ENCODE peak calls at places on chromosome 14, in five cellular contexts. S is gastrocnemius medialis, Z is WERI-Rb-1, E is right lobe of liver, V is RWPE2. O is an unnamed sample. For H3K9me3, the result is how much of the 10 kb centered on the place peaks cover.

GRCh38 chr14:99015833-99016232 is 256.2 kb downstream of the BCL11B start:
- DNase-seq in S (no peak), Z (no peak), E (no peak), V (peak), O (no peak)

GRCh38 chr14:80586116-80586515 is 355.4 kb downstream of the CEP128 start:
- DNase-seq in S (no peak), Z (no peak), E (no peak), V (no peak), O (no peak)

GRCh38 chr14:37428954-37429353 is 166.1 kb downstream of the FOXA1 start:
- DNase-seq in S (no peak), Z (no peak), E (no peak), V (no peak), O (no peak)

GRCh38 chr14:32980887-32981501 is 42.3 kb downstream of the NPAS3 start:
- DNase-seq in S (no peak), Z (no peak), E (no peak), V (no peak), O (no peak)

GRCh38 chr14:39097159-39097558 is 5.9 kb downstream of the SEC23A start:
- DNase-seq in S (no peak), Z (no peak), E (no peak), V (no peak), O (no peak)

GRCh38 chr14:79179985-79180384 is 1009.8 kb downstream of the NRXN3 start:
- DNase-seq in S (no peak), Z (no peak), E (no peak), V (no peak), O (no peak)

GRCh38 chr14:69763761-69764510 is 3.0 kb upstream of the SRSF5 start:
- DNase-seq in S (no peak), Z (no peak), E (no peak), V (no peak), O (no peak)

GRCh38 chr14:64910847-64911495 is 3.3 kb upstream of the CHURC1 start:
- DNase-seq in S (no peak), Z (peak), E (no peak), V (no peak), O (no peak)

GRCh38 chr14:58865520-58866281 is 227.9 kb downstream of the DACT1 start:
- DNase-seq in S (no peak), Z (no peak), E (no peak), V (no peak), O (no peak)

GRCh38 chr14:71439247-71439646 is 493.0 kb upstream of the RGS6 start:
- DNase-seq in S (no peak), Z (no peak), E (no peak), V (no peak), O (no peak)

GRCh38 chr14:71442503-71442902 is 489.7 kb upstream of the RGS6 start:
- DNase-seq in S (no peak), Z (no peak), E (no peak), V (no peak), O (no peak)

GRCh38 chr14:71437870-71438269 is 494.4 kb upstream of the RGS6 start:
- DNase-seq in S (no peak), Z (no peak), E (no peak), V (no peak), O (no peak)

GRCh38 chr14:71441142-71441541 is 491.1 kb upstream of the RGS6 start:
- DNase-seq in S (no peak), Z (no peak), E (no peak), V (no peak), O (no peak)

GRCh38 chr14:71438684-71439083 is 493.5 kb upstream of the RGS6 start:
- DNase-seq in S (no peak), Z (no peak), E (no peak), V (no peak), O (no peak)
- H3K9me3 ChIP-seq in S (under half), Z (under half), E (under half), V (under half), O (under half)

DNA sequence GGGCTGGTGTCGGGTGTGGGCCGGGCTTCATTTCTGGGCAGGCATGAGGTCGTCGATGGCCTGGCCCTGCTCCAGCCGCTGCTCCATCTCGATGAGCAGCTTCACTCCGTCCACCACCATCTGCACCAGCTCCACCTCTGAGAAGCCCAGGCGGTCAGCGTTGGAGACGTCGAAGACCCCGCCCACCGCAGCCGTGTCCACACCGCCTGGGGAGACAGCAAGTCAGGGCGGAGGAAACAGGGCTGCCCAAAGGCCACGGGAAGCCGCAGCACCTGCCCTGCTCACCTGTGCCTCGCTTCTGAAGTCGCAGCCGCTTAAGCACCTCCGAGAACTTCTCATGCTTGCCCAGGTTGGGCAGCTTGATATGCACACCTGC is 2.8 kb downstream of the CKB start:
- DNase-seq in S (no peak), Z (no peak), E (peak), V (peak), O (peak)
- H3K4me3 ChIP-seq in S (no peak), Z (no peak), E (no peak), V (no peak), O (no peak)

GRCh38 chr14:65954915-65955314 is 531.3 kb upstream of the CCDC196 start:
- DNase-seq in S (no peak), Z (no peak), E (no peak), V (no peak), O (no peak)
- H3K9me3 ChIP-seq in S (under half), Z (under half), E (under half), V (under half), O (under half)

GRCh38 chr14:24735984-24736630 is 102.1 kb upstream of the GZMB start:
- DNase-seq in S (no peak), Z (no peak), E (no peak), V (no peak), O (no peak)

GRCh38 chr14:24741871-24742270 is 107.9 kb upstream of the GZMB start:
- DNase-seq in S (no peak), Z (no peak), E (no peak), V (no peak), O (no peak)
- H3K4me3 ChIP-seq in S (no peak), Z (no peak), E (no peak), V (no peak), O (no peak)

GRCh38 chr14:52063107-52063506 is 5.8 kb downstream of the NID2 start:
- DNase-seq in S (no peak), Z (no peak), E (no peak), V (no peak), O (no peak)
- H3K9me3 ChIP-seq in S (under half), Z (under half), E (under half), V (under half), O (under half)

DNA sequence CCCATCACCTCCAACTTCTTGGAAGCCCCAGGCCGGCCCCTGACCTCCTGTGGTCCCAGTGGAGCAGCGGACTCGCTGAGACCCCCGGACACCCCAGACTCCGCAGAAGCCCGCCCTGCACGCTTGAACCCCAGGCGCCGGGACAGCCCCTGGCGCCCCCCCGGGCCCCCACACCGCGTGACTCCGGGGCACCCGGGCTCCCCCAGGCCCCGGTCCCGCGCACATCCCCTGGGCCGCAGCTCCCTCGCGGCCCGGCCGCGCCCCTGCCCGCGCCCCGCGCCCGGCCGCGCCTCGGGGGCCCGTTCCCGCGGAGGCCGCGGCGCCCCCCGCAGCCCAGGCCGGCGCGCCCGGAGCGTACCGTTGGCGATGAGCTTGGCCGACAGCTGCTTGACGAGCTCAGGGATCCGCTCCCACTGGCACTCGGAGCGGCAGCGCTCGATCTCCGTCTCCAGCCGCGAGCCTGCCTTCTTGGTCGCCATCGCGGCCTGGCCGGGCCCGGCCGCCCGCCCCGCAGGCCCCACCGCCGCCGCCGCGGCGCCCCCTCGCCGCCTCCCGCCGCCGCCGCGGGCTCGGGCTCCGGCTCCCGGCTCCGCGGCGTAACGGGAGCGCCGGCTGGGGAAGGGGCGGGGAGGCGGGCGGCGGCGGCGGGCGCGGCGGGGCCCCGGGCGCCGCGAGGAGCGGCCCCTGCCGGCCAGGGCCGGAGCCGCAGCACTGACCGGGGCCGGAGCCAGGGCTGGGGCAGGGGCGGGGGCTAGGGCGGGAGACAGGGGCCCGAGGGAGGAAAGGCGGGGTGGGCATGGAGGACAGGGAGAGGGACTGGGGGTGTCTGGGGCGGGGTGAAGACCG is at the start of gene TTC7B:
- DNase-seq in S (no peak), Z (peak), E (no peak), V (no peak), O (peak)
- H3K4me3 ChIP-seq in S (peak), Z (peak), E (peak), V (peak), O (peak)

GRCh38 chr14:75946785-75947184 is 35.0 kb downstream of the TGFB3 start:
- DNase-seq in S (no peak), Z (no peak), E (no peak), V (no peak), O (no peak)
- H3K9me3 ChIP-seq in S (under half), Z (under half), E (under half), V (under half), O (under half)

DNA sequence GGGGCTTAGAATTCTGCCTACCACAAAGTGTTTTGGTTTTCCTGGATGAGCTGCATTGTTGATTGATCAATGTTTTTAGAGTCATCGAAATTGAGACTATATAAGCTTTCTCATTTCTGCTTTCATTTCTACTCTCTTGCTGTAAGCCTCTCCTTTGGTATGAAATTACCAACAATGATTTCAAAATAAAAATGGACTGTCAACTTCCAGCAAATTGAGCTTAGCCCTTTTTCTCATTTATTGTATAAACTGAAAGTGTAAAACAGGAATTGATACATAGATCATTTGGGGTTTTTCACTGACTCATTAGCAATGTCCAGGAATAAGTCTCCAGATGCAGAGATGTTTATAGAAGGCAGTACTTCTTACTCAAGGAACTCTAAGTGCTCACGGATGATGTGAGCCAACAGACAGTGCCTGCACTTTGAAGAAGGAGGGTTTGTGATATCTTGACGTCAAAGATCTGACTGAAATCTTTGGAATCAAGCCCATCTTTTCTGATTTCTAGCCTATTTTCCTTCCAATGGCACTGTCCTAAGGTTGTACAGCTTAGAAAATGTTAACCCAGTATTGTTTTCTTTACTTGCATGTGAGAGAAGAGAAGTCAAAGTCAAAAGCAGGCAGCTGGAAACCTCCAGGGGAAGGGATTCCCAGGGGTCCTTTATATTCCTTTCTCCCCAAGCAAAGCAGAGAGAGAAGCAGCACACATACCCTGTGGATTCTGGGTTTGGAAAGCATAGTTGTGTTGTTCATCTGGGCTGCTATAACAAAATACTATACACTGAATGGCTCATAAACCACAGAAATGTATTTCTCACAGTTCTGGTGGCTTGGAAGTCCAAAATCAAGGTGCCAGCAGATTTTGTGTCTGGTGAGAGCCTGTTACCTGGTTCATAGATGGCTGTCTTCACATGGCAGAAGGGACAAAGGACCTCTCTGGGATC is 19.8 kb upstream of the PCNX1 start:
- DNase-seq in S (no peak), Z (no peak), E (no peak), V (no peak), O (no peak)
- H3K4me3 ChIP-seq in S (no peak), Z (no peak), E (no peak), V (no peak), O (peak)

DNA sequence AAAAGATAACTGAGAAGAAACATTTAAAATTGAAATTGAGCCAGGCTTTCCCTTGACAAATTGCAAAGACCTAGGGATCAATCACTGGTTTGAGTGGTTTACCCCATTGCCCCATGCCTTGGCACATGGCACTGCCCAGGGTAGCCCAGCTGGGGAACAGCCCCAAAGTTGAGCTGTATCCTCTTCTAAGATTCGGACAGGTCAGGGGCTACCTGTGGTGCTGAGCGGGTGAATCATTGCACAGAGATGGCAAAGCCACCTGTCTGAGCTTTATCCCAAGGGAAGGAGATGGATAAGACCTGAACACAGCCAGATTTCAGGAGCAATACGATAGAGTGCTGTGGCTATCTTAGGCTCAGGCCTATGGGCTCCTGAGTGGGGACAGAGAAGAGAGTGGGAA is 7.0 kb downstream of the IFI27L2 start:
- DNase-seq in S (no peak), Z (peak), E (no peak), V (no peak), O (no peak)
- H3K9me3 ChIP-seq in S (under half), Z (under half), E (under half), V (under half), O (under half)

GRCh38 chr14:22502007-22502406 is 87.0 kb downstream of the DAD1 start:
- DNase-seq in S (no peak), Z (peak), E (no peak), V (no peak), O (no peak)
- H3K4me3 ChIP-seq in S (no peak), Z (peak), E (no peak), V (no peak), O (no peak)